ENCODE peak calls at places on chromosomes 11 and 22, in ten cellular contexts. M is astrocyte of the spinal cord, S is prostate gland, P is testis, D is osteoblast, U is choroid plexus epithelial cell, T is colonic mucosa, C is stomach, G is heart right ventricle, H is neural progenitor cell. N is an unnamed sample.

GRCh38 chr11:128877726-128878125 is 10.6 kb upstream of the KCNJ1 start:
- DNase-seq in M (no peak), G (no peak), P (no peak), D (no peak), U (no peak), S (no peak), H (no peak), T (no peak), C (no peak), N (no peak)

GRCh38 chr22:24845036-24845918 is 39.3 kb downstream of the SGSM1 start:
- DNase-seq in H (no peak), C (no peak), M (no peak), D (peak; percentile 91), P (peak; percentile 43), T (no peak), G (no peak), S (no peak), U (peak; percentile 33), N (peak; percentile 6)

GRCh38 chr22:27719535-27720227 is 81.9 kb downstream of the MN1 start:
- DNase-seq in D (peak; percentile 65), G (peak; percentile 39), P (peak; percentile 62), U (peak; percentile 36), M (no peak), S (peak; percentile 67), H (no peak), C (no peak), T (peak; percentile 29), N (peak; percentile 100)

GRCh38 chr22:41436322-41437113 is 10.1 kb downstream of the TOB2 start:
- DNase-seq in P (no peak), T (no peak), C (no peak), M (no peak), D (no peak), H (no peak), G (no peak), U (no peak), S (no peak), N (no peak)

GRCh38 chr11:109140426-109140825 is 281.6 kb upstream of the C11orf87 start:
- DNase-seq in M (no peak), T (no peak), D (no peak), P (no peak), G (no peak), S (no peak), U (no peak), H (no peak), C (no peak), N (no peak)

GRCh38 chr11:24234822-24235508 is 261.9 kb upstream of the LUZP2 start:
- DNase-seq in S (no peak), T (peak; percentile 20), G (no peak), M (peak; percentile 28), U (peak; percentile 77), D (no peak), P (no peak), H (peak; percentile 53), C (peak; percentile 66), N (peak; percentile 27)

GRCh38 chr11:106644824-106645223 is 373.5 kb downstream of the GUCY1A2 start:
- DNase-seq in T (no peak), M (peak; percentile 45), G (no peak), S (no peak), D (no peak), H (no peak), P (no peak), U (peak; percentile 67), C (no peak), N (peak; percentile 47)

GRCh38 chr22:39078329-39078728 is 1.3 kb downstream of the APOBEC3G start:
- DNase-seq in G (no peak), C (no peak), D (no peak), T (no peak), P (peak; percentile 70), H (no peak), S (no peak), M (no peak), U (no peak), N (no peak)

GRCh38 chr11:128174465-128175101 is 412.8 kb downstream of the ETS1 start:
- DNase-seq in D (no peak), T (no peak), U (peak; percentile 82), C (no peak), S (no peak), P (no peak), M (peak; percentile 60), G (no peak), H (peak; percentile 44), N (no peak)

GRCh38 chr11:91731051-91731450 is 493.6 kb upstream of the FAT3 start:
- DNase-seq in T (no peak), D (no peak), G (no peak), S (no peak), M (no peak), C (no peak), P (no peak), H (no peak), U (no peak), N (no peak)

DNA sequence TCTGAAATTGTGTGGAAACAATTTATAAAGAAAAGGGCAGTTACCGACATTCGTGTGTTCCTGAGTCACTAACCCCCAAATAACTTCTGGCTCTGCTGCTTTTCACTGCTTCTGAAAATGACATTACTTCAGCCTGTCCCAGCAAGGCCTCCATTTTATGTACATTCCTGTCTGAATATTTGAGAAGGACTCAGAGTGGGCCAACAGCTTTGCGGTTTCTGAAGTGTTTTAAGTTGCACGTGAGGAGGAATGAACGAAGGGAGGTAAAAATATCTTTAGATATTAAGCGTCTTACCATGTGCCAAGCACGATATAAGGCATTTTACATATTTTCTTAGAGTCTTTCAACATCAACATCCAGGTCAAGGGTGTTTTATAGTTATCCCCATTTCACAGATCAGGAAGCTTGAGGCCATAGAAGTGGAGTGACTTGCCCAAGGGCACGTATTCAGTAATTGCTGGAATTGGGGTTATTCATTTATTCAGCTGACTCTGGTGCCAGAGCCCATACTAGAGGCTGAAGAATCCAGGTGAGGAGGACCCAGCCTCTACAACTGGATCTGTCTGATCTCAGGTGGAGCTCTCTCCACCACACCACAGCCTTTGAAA is 30.8 kb upstream of the WNT11 start:
- DNase-seq in G (no peak), C (no peak), H (no peak), T (no peak), M (peak; percentile 3), D (no peak), S (no peak), U (no peak), P (no peak), N (no peak)
- H3K4me3 ChIP-seq in G (no peak overlapping the region), C (no peak overlapping the region), H (peak overlapping the region; percentile 89), T (no peak overlapping the region), M (no peak overlapping the region), D (no peak overlapping the region), S (no peak overlapping the region), U (no peak overlapping the region), P (no peak overlapping the region), N (no peak overlapping the region)

DNA sequence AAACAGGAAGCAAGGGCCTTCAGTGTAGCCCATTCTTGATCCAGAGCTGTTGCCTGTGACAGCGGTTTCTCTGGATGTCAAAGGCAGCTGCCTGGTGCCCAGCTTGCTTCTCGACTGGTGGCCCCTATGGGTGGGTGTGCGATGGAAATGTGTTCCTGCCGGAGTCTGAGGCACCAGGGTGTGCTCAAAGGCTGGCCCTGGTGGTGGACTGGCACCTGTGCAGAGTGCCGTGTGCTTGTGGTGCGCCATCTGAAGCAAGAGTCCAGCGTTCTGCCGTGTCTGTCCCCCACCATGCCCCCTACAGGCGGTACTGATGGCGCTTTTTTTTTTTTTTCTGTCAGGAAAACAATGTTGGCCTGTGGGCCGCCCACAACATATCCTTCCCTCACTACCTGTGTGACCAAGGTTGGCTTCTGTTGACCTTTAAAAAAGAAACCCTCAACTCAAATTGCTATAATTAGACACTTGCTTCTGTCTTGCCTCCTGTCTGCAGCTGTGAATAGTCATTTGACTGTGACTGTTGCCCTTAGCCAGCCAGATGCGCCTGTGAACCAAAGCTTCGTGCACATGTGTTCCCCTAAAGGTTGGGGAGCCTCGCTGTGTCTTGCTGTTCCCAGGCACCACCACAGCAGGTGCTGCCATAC is 4.7 kb upstream of the RANBP1 start:
- DNase-seq in S (no peak), M (peak; percentile 19), H (peak; percentile 69), C (no peak), P (no peak), D (peak; percentile 94), U (peak; percentile 33), G (no peak), T (no peak), N (peak; percentile 11)
- TF ChIP-seq CTCF in S (no peak), M (peak; percentile 55), H (peak; percentile 52), C (no peak), P (peak; percentile 37), D (peak; percentile 41), U (peak; percentile 56), G (peak; percentile 23), T (no peak), N (peak; percentile 43)

DNA sequence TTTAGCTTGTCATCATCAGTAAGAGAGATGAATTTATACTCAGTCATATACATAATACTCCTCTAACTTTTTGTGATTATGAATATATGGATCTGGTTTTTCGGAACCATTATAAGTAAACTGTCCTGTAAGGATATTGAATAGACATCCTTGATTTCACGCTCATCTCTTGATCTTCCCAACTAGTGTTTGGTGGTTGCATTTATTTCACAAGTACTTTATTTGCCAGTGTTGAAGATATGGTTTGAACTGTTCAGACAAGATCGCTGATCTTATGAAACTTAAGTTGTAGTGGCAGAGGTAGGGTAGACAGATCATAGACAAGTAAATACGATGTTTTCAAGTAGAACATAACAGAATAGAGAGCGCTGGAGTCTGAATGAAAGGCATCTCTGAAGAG is 3.0 kb downstream of the FBXO7 start:
- DNase-seq in C (no peak), G (no peak), D (no peak), H (no peak), T (no peak), P (no peak), M (no peak), S (no peak), U (no peak), N (no peak)
- H3K4me3 ChIP-seq in C (no peak overlapping the region), G (no peak overlapping the region), D (no peak overlapping the region), H (no peak overlapping the region), T (no peak overlapping the region), P (no peak overlapping the region), M (no peak overlapping the region), S (no peak overlapping the region), U (no peak overlapping the region), N (no peak overlapping the region)

DNA sequence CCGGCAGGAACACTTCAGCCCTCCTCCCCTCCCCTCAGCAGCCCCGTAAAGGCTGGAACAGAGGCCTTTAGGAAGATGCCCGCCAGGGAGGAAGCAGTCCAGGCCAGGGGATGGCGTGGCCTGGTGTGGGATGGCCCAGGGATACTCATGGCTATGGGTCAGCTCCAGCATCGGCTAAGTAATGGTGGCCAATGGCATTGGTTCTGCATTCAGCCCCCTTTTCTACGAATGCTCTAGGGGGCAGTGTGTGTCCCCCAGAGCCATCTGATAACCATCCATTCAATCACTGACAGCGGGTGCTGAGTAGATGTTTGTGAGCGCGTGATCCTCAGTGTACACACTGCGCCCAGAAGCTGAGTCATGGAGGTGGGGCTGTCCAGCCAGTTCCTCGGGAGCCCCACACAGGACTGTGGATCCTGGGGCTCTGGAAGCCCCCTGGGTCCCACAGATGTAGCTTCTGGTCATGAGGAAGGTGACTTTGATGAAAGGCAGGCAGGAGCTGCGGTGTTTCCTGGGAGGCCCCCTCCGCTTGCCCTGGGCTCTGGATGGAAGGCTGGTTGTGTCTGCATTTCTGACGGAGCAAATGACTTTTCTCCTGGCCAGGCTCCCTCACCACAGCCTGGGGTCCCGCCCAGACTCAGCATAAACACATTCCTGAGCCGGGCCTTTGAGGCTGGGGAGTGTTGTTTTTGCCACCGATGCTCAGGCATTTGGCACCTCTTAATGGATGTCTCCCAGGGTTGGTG is 46.5 kb downstream of the FBLN1 start:
- DNase-seq in M (peak; percentile 94), C (peak; percentile 46), S (peak; percentile 63), P (no peak), U (peak; percentile 94), H (peak; percentile 14), T (peak; percentile 45), G (no peak), D (peak; percentile 98), N (peak; percentile 87)
- TF ChIP-seq CTCF in M (peak; percentile 60), C (no peak), S (peak; percentile 39), P (no peak), U (peak; percentile 60), H (peak; percentile 33), T (no peak), G (no peak), D (peak; percentile 46), N (peak; percentile 42)

N was measured in bronchial epithelial cell.